ENCODE peak calls at places on chromosome 3, in eight cellular contexts. B is esophagus squamous epithelium; Z is choroid plexus epithelial cell; J is stomach; H is mucosa of descending colon; Q is CD8-positive, alpha-beta T cell; G is fibroblast of the aortic adventitia; X is cardiac fibroblast. S is an unnamed sample.

GRCh38 chr3:60056394-60056793 is 1006.6 kb upstream of the CFAP20DC start:
- DNase-seq in B (no peak), Z (no peak), J (no peak), H (no peak), Q (no peak), G (no peak), X (no peak), S (no peak)

GRCh38 chr3:78721771-78722543 is 1045.8 kb downstream of the ROBO1 start:
- DNase-seq in B (no peak), Z (no peak), J (no peak), H (no peak), Q (no peak), G (no peak), X (no peak), S (no peak)

GRCh38 chr3:138862924-138863775 is 28.4 kb upstream of the PIK3CB start:
- DNase-seq in B (no peak), Z (peak), J (peak), H (peak), Q (no peak), G (peak), X (peak), S (peak)

GRCh38 chr3:175342196-175342595 is 483.1 kb downstream of the NAALADL2 start:
- DNase-seq in B (no peak), Z (peak), J (no peak), H (no peak), Q (no peak), G (peak), X (no peak), S (no peak)

GRCh38 chr3:126487151-126487771 is 11.6 kb upstream of the ZXDC start:
- DNase-seq in B (no peak), Z (peak), J (no peak), H (no peak), Q (no peak), G (no peak), X (peak), S (no peak)

GRCh38 chr3:149216195-149216869 is 5.3 kb downstream of the CP start:
- DNase-seq in B (no peak), Z (peak), J (no peak), H (peak), Q (no peak), G (peak), X (peak), S (peak)

GRCh38 chr3:114451561-114452018 is 157.8 kb downstream of the TIGIT start:
- DNase-seq in B (no peak), Z (peak), J (peak), H (no peak), Q (no peak), G (peak), X (peak), S (peak)

GRCh38 chr3:40170395-40170794 is 139.1 kb upstream of the EIF1B start:
- DNase-seq in B (no peak), Z (no peak), J (no peak), H (no peak), Q (no peak), G (no peak), X (no peak), S (no peak)

GRCh38 chr3:128549283-128550112 is 56.5 kb upstream of the GATA2 start:
- DNase-seq in B (no peak), Z (peak), J (peak), H (peak), Q (no peak), G (peak), X (peak), S (peak)

GRCh38 chr3:19147905-19148767 is at the start of gene KCNH8:
- DNase-seq in B (no peak), Z (no peak), J (peak), H (peak), Q (no peak), G (no peak), X (no peak), S (no peak)

GRCh38 chr3:162525052-162525451 is 1028.4 kb downstream of the OTOL1 start:
- DNase-seq in B (no peak), Z (peak), J (no peak), H (no peak), Q (no peak), G (peak), X (peak), S (peak)

GRCh38 chr3:111324645-111325044 is 217.4 kb upstream of the CD96 start:
- DNase-seq in B (no peak), Z (no peak), J (no peak), H (no peak), Q (no peak), G (no peak), X (no peak), S (no peak)

GRCh38 chr3:73658227-73658626 is 33.5 kb upstream of the PDZRN3 start:
- DNase-seq in B (no peak), Z (peak), J (no peak), H (no peak), Q (no peak), G (no peak), X (no peak), S (no peak)

GRCh38 chr3:50155891-50156290 is 767 bp downstream of the SEMA3F start:
- DNase-seq in B (no peak), Z (no peak), J (no peak), H (no peak), Q (no peak), G (no peak), X (peak), S (no peak)
- H3K4me3 ChIP-seq in B (peak), Z (no peak), J (peak), H (peak), Q (no peak), G (peak), X (peak), S (no peak)

DNA sequence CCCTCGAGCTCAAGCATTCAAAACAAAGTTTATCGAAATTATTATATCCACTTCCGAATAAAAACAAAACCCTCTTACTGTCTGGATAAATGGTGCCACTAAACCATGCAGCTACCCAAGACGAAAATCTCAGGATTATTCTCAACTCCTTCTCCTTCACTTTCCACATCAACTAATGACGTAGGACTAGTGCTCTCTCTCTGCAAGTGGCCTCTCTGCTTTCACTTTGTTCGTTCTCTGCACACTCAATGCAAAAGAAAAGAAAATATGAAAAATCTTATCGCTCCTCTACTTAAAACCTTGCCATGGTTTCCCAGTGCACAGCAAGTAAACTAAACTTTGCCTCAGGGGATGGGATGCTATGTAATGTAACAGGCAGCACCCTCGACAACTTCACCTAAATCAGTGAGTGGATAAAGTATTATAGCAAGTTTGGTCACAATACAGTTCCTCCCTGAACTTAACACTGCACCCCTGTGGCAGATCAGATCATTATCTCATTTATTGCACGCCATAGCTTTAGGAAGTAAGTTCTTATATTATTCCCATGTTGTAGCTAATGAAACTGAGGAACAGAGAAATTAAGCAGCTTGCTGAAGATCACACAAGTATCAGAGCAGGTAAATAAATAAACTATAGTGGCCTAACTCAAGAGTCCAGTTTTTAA is 262.7 kb upstream of the GADL1 start:
- DNase-seq in B (no peak), Z (no peak), J (no peak), H (no peak), Q (no peak), G (no peak), X (no peak), S (no peak)
- TF ChIP-seq CTCF in B (no peak), Z (no peak), J (no peak), H (no peak), Q (no peak), G (no peak), X (no peak), S (no peak)

DNA sequence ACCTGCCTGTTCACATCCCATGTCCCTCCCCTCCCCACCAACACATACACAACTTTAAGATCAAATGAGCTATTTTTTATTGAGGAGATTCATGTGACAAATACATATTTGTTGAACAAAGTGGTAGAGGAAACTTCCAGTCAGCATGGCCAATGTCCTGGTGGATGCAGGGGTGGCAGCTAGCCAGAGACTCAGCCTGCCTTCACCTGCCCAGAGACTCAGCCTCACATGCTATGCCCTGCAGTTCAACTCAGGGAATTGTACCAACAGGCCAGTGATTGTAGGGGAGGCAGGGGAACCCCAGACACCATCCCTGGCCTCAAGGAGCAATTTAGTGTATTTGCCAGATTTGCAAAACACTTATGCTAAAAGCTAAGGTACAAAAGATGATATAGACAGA is 136.6 kb downstream of the OPA1 start:
- DNase-seq in B (no peak), Z (no peak), J (no peak), H (no peak), Q (no peak), G (no peak), X (no peak), S (no peak)
- H3K4me3 ChIP-seq in B (no peak), Z (no peak), J (no peak), H (no peak), Q (no peak), G (no peak), X (no peak), S (no peak)

GRCh38 chr3:52077900-52078299 is 21.5 kb upstream of the DUSP7 start:
- DNase-seq in B (no peak), Z (no peak), J (no peak), H (no peak), Q (no peak), G (no peak), X (no peak), S (no peak)

GRCh38 chr3:52076900-52077299 is 20.5 kb upstream of the DUSP7 start:
- DNase-seq in B (no peak), Z (no peak), J (no peak), H (no peak), Q (no peak), G (no peak), X (no peak), S (no peak)

GRCh38 chr3:52079958-52080357 is 23.6 kb upstream of the DUSP7 start:
- DNase-seq in B (no peak), Z (no peak), J (no peak), H (no peak), Q (no peak), G (no peak), X (no peak), S (no peak)

GRCh38 chr3:52078781-52079560 is 22.6 kb upstream of the DUSP7 start:
- DNase-seq in B (no peak), Z (no peak), J (no peak), H (no peak), Q (no peak), G (no peak), X (no peak), S (no peak)

DNA sequence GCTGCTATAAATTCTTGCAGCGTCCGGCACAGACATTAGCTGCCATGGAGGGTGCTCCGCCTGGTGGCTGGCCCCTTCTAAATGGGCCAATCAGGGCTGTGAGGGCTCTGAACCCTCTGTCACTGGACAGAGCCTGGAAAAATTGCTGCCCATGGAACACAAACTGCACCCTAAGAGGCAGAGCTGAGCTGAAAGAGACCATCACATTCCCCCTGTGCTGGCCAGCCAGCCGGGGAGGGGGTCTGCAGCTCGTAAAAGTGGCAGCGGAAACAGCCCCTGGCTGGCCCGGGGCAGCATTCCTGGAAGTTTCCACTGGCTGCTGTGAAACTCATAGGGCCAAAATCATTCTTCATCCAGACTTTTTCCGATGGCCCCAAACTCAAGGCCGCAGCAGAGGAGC is 21.0 kb upstream of the DUSP7 start:
- DNase-seq in B (no peak), Z (no peak), J (no peak), H (no peak), Q (no peak), G (no peak), X (no peak), S (no peak)
- TF ChIP-seq CTCF in B (no peak), Z (no peak), J (no peak), H (no peak), Q (no peak), G (peak), X (no peak), S (peak)

GRCh38 chr3:194285859-194286197 is 65.3 kb downstream of the CPN2 start:
- DNase-seq in B (no peak), Z (peak), J (no peak), H (no peak), Q (no peak), G (peak), X (peak), S (no peak)

GRCh38 chr3:194287977-194288706 is 63.0 kb downstream of the CPN2 start:
- DNase-seq in B (no peak), Z (no peak), J (no peak), H (no peak), Q (no peak), G (no peak), X (no peak), S (no peak)

GRCh38 chr3:194287392-194287791 is 63.7 kb downstream of the CPN2 start:
- DNase-seq in B (no peak), Z (no peak), J (no peak), H (no peak), Q (no peak), G (no peak), X (no peak), S (no peak)

GRCh38 chr3:194285024-194285858 is 65.9 kb downstream of the CPN2 start:
- DNase-seq in B (no peak), Z (peak), J (no peak), H (no peak), Q (no peak), G (peak), X (peak), S (no peak)

GRCh38 chr3:194286747-194287146 is 64.4 kb downstream of the CPN2 start:
- DNase-seq in B (no peak), Z (no peak), J (no peak), H (no peak), Q (no peak), G (no peak), X (no peak), S (no peak)
- H3K4me3 ChIP-seq in B (no peak), Z (no peak), J (no peak), H (no peak), Q (no peak), G (no peak), X (no peak), S (no peak)